ENCODE peak calls at places on chromosomes 13 and 19, in five cellular contexts. One of them, this sample, is unnamed.
A peak's percentile ranks its signal among the peaks of the same experiment; 100 is the strongest.

GRCh38 chr19:30083125-30083681 is 141.2 kb downstream of the URI1 start:
- DNase-seq in stimulated activated CD4-positive, alpha-beta T cell treated with anti-CD3 and anti-CD28 coated beads, TNF-alpha, amount 100 ng/mL, for 4 hours: no peak
- DNase-seq in lower lobe of right lung: no peak
- DNase-seq in SK-N-DZ: no peak
- DNase-seq in neural crest cell: no peak
- DNase-seq in this sample: no peak

GRCh38 chr13:99605417-99606321 is 104.4 kb downstream of the TM9SF2 start:
- DNase-seq in SK-N-DZ: peak; percentile 50
- DNase-seq in lower lobe of right lung: peak; percentile 55
- DNase-seq in neural crest cell: peak; percentile 27
- DNase-seq in stimulated activated CD4-positive, alpha-beta T cell treated with anti-CD3 and anti-CD28 coated beads, TNF-alpha, amount 100 ng/mL, for 4 hours: peak; percentile 18
- DNase-seq in this sample: peak; percentile 21

GRCh38 chr19:1533510-1534150 is 9.8 kb downstream of the PLK5 start:
- DNase-seq in lower lobe of right lung: no peak
- DNase-seq in stimulated activated CD4-positive, alpha-beta T cell treated with anti-CD3 and anti-CD28 coated beads, TNF-alpha, amount 100 ng/mL, for 4 hours: no peak
- DNase-seq in neural crest cell: no peak
- DNase-seq in SK-N-DZ: no peak
- DNase-seq in this sample: no peak

GRCh38 chr19:2050349-2050990 is 574 bp downstream of the MKNK2 start:
- DNase-seq in SK-N-DZ: no peak
- DNase-seq in lower lobe of right lung: no peak
- DNase-seq in stimulated activated CD4-positive, alpha-beta T cell treated with anti-CD3 and anti-CD28 coated beads, TNF-alpha, amount 100 ng/mL, for 4 hours: no peak
- DNase-seq in neural crest cell: no peak
- DNase-seq in this sample: no peak

GRCh38 chr13:69857188-69857821 is 250.3 kb upstream of the ATXN8OS start:
- DNase-seq in lower lobe of right lung: no peak
- DNase-seq in neural crest cell: no peak
- DNase-seq in SK-N-DZ: peak; percentile 84
- DNase-seq in stimulated activated CD4-positive, alpha-beta T cell treated with anti-CD3 and anti-CD28 coated beads, TNF-alpha, amount 100 ng/mL, for 4 hours: no peak
- DNase-seq in this sample: no peak

GRCh38 chr13:67043901-67044300 is 186.2 kb downstream of the PCDH9 start:
- DNase-seq in SK-N-DZ: no peak
- DNase-seq in stimulated activated CD4-positive, alpha-beta T cell treated with anti-CD3 and anti-CD28 coated beads, TNF-alpha, amount 100 ng/mL, for 4 hours: no peak
- DNase-seq in lower lobe of right lung: no peak
- DNase-seq in neural crest cell: no peak
- DNase-seq in this sample: no peak

GRCh38 chr19:43662487-43662886 is 7.5 kb downstream of the PLAUR start:
- DNase-seq in lower lobe of right lung: no peak
- DNase-seq in SK-N-DZ: peak; percentile 31
- DNase-seq in neural crest cell: no peak
- DNase-seq in stimulated activated CD4-positive, alpha-beta T cell treated with anti-CD3 and anti-CD28 coated beads, TNF-alpha, amount 100 ng/mL, for 4 hours: no peak
- DNase-seq in this sample: no peak

GRCh38 chr19:8158411-8159074 is 9.2 kb upstream of the FBN3 start:
- DNase-seq in neural crest cell: peak; percentile 45
- DNase-seq in SK-N-DZ: peak; percentile 74
- DNase-seq in stimulated activated CD4-positive, alpha-beta T cell treated with anti-CD3 and anti-CD28 coated beads, TNF-alpha, amount 100 ng/mL, for 4 hours: no peak
- DNase-seq in lower lobe of right lung: peak; percentile 49
- DNase-seq in this sample: no peak

GRCh38 chr13:102170295-102170694 is 231.6 kb downstream of the FGF14 start:
- DNase-seq in SK-N-DZ: no peak
- DNase-seq in neural crest cell: no peak
- DNase-seq in stimulated activated CD4-positive, alpha-beta T cell treated with anti-CD3 and anti-CD28 coated beads, TNF-alpha, amount 100 ng/mL, for 4 hours: no peak
- DNase-seq in lower lobe of right lung: no peak
- DNase-seq in this sample: no peak

GRCh38 chr19:46861691-46862503 is 1.1 kb downstream of the ARHGAP35 start:
- DNase-seq in neural crest cell: no peak
- DNase-seq in lower lobe of right lung: no peak
- DNase-seq in SK-N-DZ: no peak
- DNase-seq in stimulated activated CD4-positive, alpha-beta T cell treated with anti-CD3 and anti-CD28 coated beads, TNF-alpha, amount 100 ng/mL, for 4 hours: no peak
- DNase-seq in this sample: no peak

GRCh38 chr19:19539738-19540703 is 2.0 kb downstream of the CILP2 start:
- DNase-seq in lower lobe of right lung: peak; percentile 82
- DNase-seq in stimulated activated CD4-positive, alpha-beta T cell treated with anti-CD3 and anti-CD28 coated beads, TNF-alpha, amount 100 ng/mL, for 4 hours: peak; percentile 43
- DNase-seq in neural crest cell: no peak
- DNase-seq in SK-N-DZ: peak; percentile 40
- DNase-seq in this sample: peak; percentile 53

GRCh38 chr19:6718741-6719539 is 1.5 kb downstream of the C3 start:
- DNase-seq in neural crest cell: no peak
- DNase-seq in SK-N-DZ: no peak
- DNase-seq in lower lobe of right lung: peak; percentile 77
- DNase-seq in stimulated activated CD4-positive, alpha-beta T cell treated with anti-CD3 and anti-CD28 coated beads, TNF-alpha, amount 100 ng/mL, for 4 hours: no peak
- DNase-seq in this sample: no peak

GRCh38 chr19:18650468-18651001 is 13.7 kb downstream of the KLHL26 start:
- DNase-seq in neural crest cell: no peak
- DNase-seq in SK-N-DZ: no peak
- DNase-seq in stimulated activated CD4-positive, alpha-beta T cell treated with anti-CD3 and anti-CD28 coated beads, TNF-alpha, amount 100 ng/mL, for 4 hours: no peak
- DNase-seq in lower lobe of right lung: no peak
- DNase-seq in this sample: no peak

GRCh38 chr19:11191934-11192333 is 5.4 kb downstream of the KANK2 start:
- DNase-seq in lower lobe of right lung: no peak
- DNase-seq in SK-N-DZ: no peak
- DNase-seq in stimulated activated CD4-positive, alpha-beta T cell treated with anti-CD3 and anti-CD28 coated beads, TNF-alpha, amount 100 ng/mL, for 4 hours: no peak
- DNase-seq in neural crest cell: no peak
- DNase-seq in this sample: no peak

GRCh38 chr19:48654299-48655059 is 8.5 kb upstream of the CA11 start:
- DNase-seq in lower lobe of right lung: no peak
- DNase-seq in stimulated activated CD4-positive, alpha-beta T cell treated with anti-CD3 and anti-CD28 coated beads, TNF-alpha, amount 100 ng/mL, for 4 hours: no peak
- DNase-seq in SK-N-DZ: no peak
- DNase-seq in neural crest cell: no peak
- DNase-seq in this sample: no peak

GRCh38 chr13:73521291-73521626 is 462.5 kb downstream of the KLF5 start:
- DNase-seq in stimulated activated CD4-positive, alpha-beta T cell treated with anti-CD3 and anti-CD28 coated beads, TNF-alpha, amount 100 ng/mL, for 4 hours: no peak
- DNase-seq in SK-N-DZ: no peak
- DNase-seq in neural crest cell: no peak
- DNase-seq in lower lobe of right lung: no peak
- DNase-seq in this sample: no peak

GRCh38 chr13:113149711-113150544 is 8.5 kb upstream of the PROZ start:
- DNase-seq in lower lobe of right lung: no peak
- DNase-seq in stimulated activated CD4-positive, alpha-beta T cell treated with anti-CD3 and anti-CD28 coated beads, TNF-alpha, amount 100 ng/mL, for 4 hours: no peak
- DNase-seq in SK-N-DZ: no peak
- DNase-seq in neural crest cell: no peak
- DNase-seq in this sample: no peak

This sample was measured in activated T-helper 9 cell treated with anti-CD3 and anti-CD28 coated beads, Interleukin-2, amount 50 U/mL, for 16 hours.